ENCODE peak calls at places on chromosomes 2 and 18, in seven cellular contexts. One of them, this sample, is unnamed.

GRCh38 chr2:168034586-168034985 is 212.8 kb downstream of the STK39 start:
- DNase-seq in fibroblast of pulmonary artery: no peak
- DNase-seq in cardiac fibroblast: no peak
- DNase-seq in left ventricle myocardium inferior: no peak
- DNase-seq in GM12865: no peak
- DNase-seq in activated CD8-positive, alpha-beta T cell treated with anti-CD3 and anti-CD28 coated beads for 36 hours: no peak
- DNase-seq in OCI-LY7: no peak
- DNase-seq in this sample: no peak

GRCh38 chr2:55146266-55146665 is 85.8 kb downstream of the CLHC1 start:
- DNase-seq in fibroblast of pulmonary artery: no peak
- DNase-seq in cardiac fibroblast: no peak
- DNase-seq in left ventricle myocardium inferior: no peak
- DNase-seq in GM12865: no peak
- DNase-seq in activated CD8-positive, alpha-beta T cell treated with anti-CD3 and anti-CD28 coated beads for 36 hours: no peak
- DNase-seq in OCI-LY7: no peak
- DNase-seq in this sample: no peak

GRCh38 chr2:17076535-17076934 is 410.9 kb upstream of the CYRIA start:
- DNase-seq in fibroblast of pulmonary artery: no peak
- DNase-seq in cardiac fibroblast: no peak
- DNase-seq in left ventricle myocardium inferior: no peak
- DNase-seq in GM12865: no peak
- DNase-seq in activated CD8-positive, alpha-beta T cell treated with anti-CD3 and anti-CD28 coated beads for 36 hours: no peak
- DNase-seq in OCI-LY7: no peak
- DNase-seq in this sample: no peak

GRCh38 chr18:79567481-79568147 is 112.0 kb upstream of the CTDP1 start:
- DNase-seq in fibroblast of pulmonary artery: peak; percentile 93
- DNase-seq in cardiac fibroblast: peak; percentile 91
- DNase-seq in left ventricle myocardium inferior: peak; percentile 71
- DNase-seq in GM12865: no peak
- DNase-seq in activated CD8-positive, alpha-beta T cell treated with anti-CD3 and anti-CD28 coated beads for 36 hours: no peak
- DNase-seq in OCI-LY7: no peak
- DNase-seq in this sample: no peak

GRCh38 chr2:239155806-239156480 is 244.9 kb downstream of the HDAC4 start:
- DNase-seq in fibroblast of pulmonary artery: no peak
- DNase-seq in cardiac fibroblast: no peak
- DNase-seq in left ventricle myocardium inferior: peak; percentile 0
- DNase-seq in GM12865: no peak
- DNase-seq in activated CD8-positive, alpha-beta T cell treated with anti-CD3 and anti-CD28 coated beads for 36 hours: no peak
- DNase-seq in OCI-LY7: no peak
- DNase-seq in this sample: no peak

GRCh38 chr2:120656273-120656960 is 79.3 kb upstream of the GLI2 start:
- DNase-seq in fibroblast of pulmonary artery: no peak
- DNase-seq in cardiac fibroblast: no peak
- DNase-seq in left ventricle myocardium inferior: no peak
- DNase-seq in GM12865: no peak
- DNase-seq in activated CD8-positive, alpha-beta T cell treated with anti-CD3 and anti-CD28 coated beads for 36 hours: no peak
- DNase-seq in OCI-LY7: no peak
- DNase-seq in this sample: no peak

GRCh38 chr2:10294077-10294476 is 8.6 kb upstream of the HPCAL1 start:
- DNase-seq in fibroblast of pulmonary artery: no peak
- DNase-seq in cardiac fibroblast: no peak
- DNase-seq in left ventricle myocardium inferior: no peak
- DNase-seq in GM12865: no peak
- DNase-seq in activated CD8-positive, alpha-beta T cell treated with anti-CD3 and anti-CD28 coated beads for 36 hours: no peak
- DNase-seq in OCI-LY7: no peak
- DNase-seq in this sample: no peak

GRCh38 chr2:128714285-128714684 is 395.6 kb upstream of the HS6ST1 start:
- DNase-seq in fibroblast of pulmonary artery: no peak
- DNase-seq in cardiac fibroblast: no peak
- DNase-seq in left ventricle myocardium inferior: no peak
- DNase-seq in GM12865: no peak
- DNase-seq in activated CD8-positive, alpha-beta T cell treated with anti-CD3 and anti-CD28 coated beads for 36 hours: no peak
- DNase-seq in OCI-LY7: no peak
- DNase-seq in this sample: no peak

GRCh38 chr2:146927080-146927714 is 917.6 kb upstream of the ACVR2A start:
- DNase-seq in fibroblast of pulmonary artery: peak; percentile 86
- DNase-seq in cardiac fibroblast: peak; percentile 89
- DNase-seq in left ventricle myocardium inferior: no peak
- DNase-seq in GM12865: peak; percentile 60
- DNase-seq in activated CD8-positive, alpha-beta T cell treated with anti-CD3 and anti-CD28 coated beads for 36 hours: no peak
- DNase-seq in OCI-LY7: peak; percentile 0
- DNase-seq in this sample: peak; percentile 9

GRCh38 chr18:75393721-75394120 is 33.8 kb downstream of the SMIM21 start:
- DNase-seq in fibroblast of pulmonary artery: no peak
- DNase-seq in cardiac fibroblast: no peak
- DNase-seq in left ventricle myocardium inferior: no peak
- DNase-seq in GM12865: no peak
- DNase-seq in activated CD8-positive, alpha-beta T cell treated with anti-CD3 and anti-CD28 coated beads for 36 hours: no peak
- DNase-seq in OCI-LY7: no peak
- DNase-seq in this sample: no peak

GRCh38 chr18:23722646-23723045 is 33.4 kb downstream of the LAMA3 start:
- DNase-seq in fibroblast of pulmonary artery: peak; percentile 39
- DNase-seq in cardiac fibroblast: peak; percentile 52
- DNase-seq in left ventricle myocardium inferior: no peak
- DNase-seq in GM12865: no peak
- DNase-seq in activated CD8-positive, alpha-beta T cell treated with anti-CD3 and anti-CD28 coated beads for 36 hours: no peak
- DNase-seq in OCI-LY7: no peak
- DNase-seq in this sample: no peak

GRCh38 chr2:170492010-170492409 is 223.1 kb upstream of the SP5 start:
- DNase-seq in fibroblast of pulmonary artery: no peak
- DNase-seq in cardiac fibroblast: no peak
- DNase-seq in left ventricle myocardium inferior: no peak
- DNase-seq in GM12865: no peak
- DNase-seq in activated CD8-positive, alpha-beta T cell treated with anti-CD3 and anti-CD28 coated beads for 36 hours: no peak
- DNase-seq in OCI-LY7: no peak
- DNase-seq in this sample: no peak

GRCh38 chr2:219023045-219023605 is 18.2 kb downstream of the CFAP65 start:
- DNase-seq in fibroblast of pulmonary artery: no peak
- DNase-seq in cardiac fibroblast: no peak
- DNase-seq in left ventricle myocardium inferior: no peak
- DNase-seq in GM12865: no peak
- DNase-seq in activated CD8-positive, alpha-beta T cell treated with anti-CD3 and anti-CD28 coated beads for 36 hours: no peak
- DNase-seq in OCI-LY7: no peak
- DNase-seq in this sample: no peak

GRCh38 chr2:173545364-173545734 is 190.7 kb downstream of the CDCA7 start:
- DNase-seq in fibroblast of pulmonary artery: no peak
- DNase-seq in cardiac fibroblast: no peak
- DNase-seq in left ventricle myocardium inferior: no peak
- DNase-seq in GM12865: peak; percentile 5
- DNase-seq in activated CD8-positive, alpha-beta T cell treated with anti-CD3 and anti-CD28 coated beads for 36 hours: peak; percentile 28
- DNase-seq in OCI-LY7: no peak
- DNase-seq in this sample: no peak

GRCh38 chr2:12203528-12203927 is 457.1 kb downstream of the LPIN1 start:
- DNase-seq in fibroblast of pulmonary artery: no peak
- DNase-seq in cardiac fibroblast: no peak
- DNase-seq in left ventricle myocardium inferior: no peak
- DNase-seq in GM12865: no peak
- DNase-seq in activated CD8-positive, alpha-beta T cell treated with anti-CD3 and anti-CD28 coated beads for 36 hours: no peak
- DNase-seq in OCI-LY7: no peak
- DNase-seq in this sample: no peak

GRCh38 chr2:234245945-234246344 is 195.4 kb downstream of the SPP2 start:
- DNase-seq in fibroblast of pulmonary artery: peak; percentile 83
- DNase-seq in cardiac fibroblast: peak; percentile 68
- DNase-seq in left ventricle myocardium inferior: no peak
- DNase-seq in GM12865: no peak
- DNase-seq in activated CD8-positive, alpha-beta T cell treated with anti-CD3 and anti-CD28 coated beads for 36 hours: no peak
- DNase-seq in OCI-LY7: no peak
- DNase-seq in this sample: no peak

GRCh38 chr2:181374741-181375675 is 82.2 kb upstream of the ITGA4 start:
- DNase-seq in fibroblast of pulmonary artery: no peak
- DNase-seq in cardiac fibroblast: no peak
- DNase-seq in left ventricle myocardium inferior: no peak
- DNase-seq in GM12865: peak; percentile 60
- DNase-seq in activated CD8-positive, alpha-beta T cell treated with anti-CD3 and anti-CD28 coated beads for 36 hours: no peak
- DNase-seq in OCI-LY7: no peak
- DNase-seq in this sample: peak; percentile 21

GRCh38 chr2:162091325-162092007 is 17.5 kb upstream of the DPP4 start:
- DNase-seq in fibroblast of pulmonary artery: no peak
- DNase-seq in cardiac fibroblast: no peak
- DNase-seq in left ventricle myocardium inferior: no peak
- DNase-seq in GM12865: no peak
- DNase-seq in activated CD8-positive, alpha-beta T cell treated with anti-CD3 and anti-CD28 coated beads for 36 hours: peak; percentile 34
- DNase-seq in OCI-LY7: no peak
- DNase-seq in this sample: no peak

GRCh38 chr18:41162781-41163180 is 792.3 kb upstream of the PIK3C3 start:
- DNase-seq in fibroblast of pulmonary artery: peak; percentile 18
- DNase-seq in cardiac fibroblast: peak; percentile 1
- DNase-seq in left ventricle myocardium inferior: no peak
- DNase-seq in GM12865: no peak
- DNase-seq in activated CD8-positive, alpha-beta T cell treated with anti-CD3 and anti-CD28 coated beads for 36 hours: no peak
- DNase-seq in OCI-LY7: no peak
- DNase-seq in this sample: no peak

GRCh38 chr2:43718530-43719124 is 42.4 kb upstream of the C1GALT1C1L start:
- DNase-seq in fibroblast of pulmonary artery: no peak
- DNase-seq in cardiac fibroblast: no peak
- DNase-seq in left ventricle myocardium inferior: no peak
- DNase-seq in GM12865: peak; percentile 61
- DNase-seq in activated CD8-positive, alpha-beta T cell treated with anti-CD3 and anti-CD28 coated beads for 36 hours: no peak
- DNase-seq in OCI-LY7: peak; percentile 4
- DNase-seq in this sample: no peak

GRCh38 chr2:223764796-223765195 is 72.6 kb downstream of the AP1S3 start:
- DNase-seq in fibroblast of pulmonary artery: no peak
- DNase-seq in cardiac fibroblast: no peak
- DNase-seq in left ventricle myocardium inferior: no peak
- DNase-seq in GM12865: no peak
- DNase-seq in activated CD8-positive, alpha-beta T cell treated with anti-CD3 and anti-CD28 coated beads for 36 hours: no peak
- DNase-seq in OCI-LY7: no peak
- DNase-seq in this sample: no peak

GRCh38 chr2:223759569-223760430 is 77.6 kb downstream of the AP1S3 start:
- DNase-seq in fibroblast of pulmonary artery: peak; percentile 47
- DNase-seq in cardiac fibroblast: peak; percentile 35
- DNase-seq in left ventricle myocardium inferior: no peak
- DNase-seq in GM12865: no peak
- DNase-seq in activated CD8-positive, alpha-beta T cell treated with anti-CD3 and anti-CD28 coated beads for 36 hours: no peak
- DNase-seq in OCI-LY7: no peak
- DNase-seq in this sample: no peak

GRCh38 chr2:223762853-223763252 is 74.5 kb downstream of the AP1S3 start:
- DNase-seq in fibroblast of pulmonary artery: peak; percentile 29
- DNase-seq in cardiac fibroblast: peak; percentile 54
- DNase-seq in left ventricle myocardium inferior: no peak
- DNase-seq in GM12865: peak; percentile 23
- DNase-seq in activated CD8-positive, alpha-beta T cell treated with anti-CD3 and anti-CD28 coated beads for 36 hours: no peak
- DNase-seq in OCI-LY7: no peak
- DNase-seq in this sample: no peak

GRCh38 chr2:223758131-223758840 is 79.1 kb downstream of the AP1S3 start:
- DNase-seq in fibroblast of pulmonary artery: no peak
- DNase-seq in cardiac fibroblast: no peak
- DNase-seq in left ventricle myocardium inferior: no peak
- DNase-seq in GM12865: no peak
- DNase-seq in activated CD8-positive, alpha-beta T cell treated with anti-CD3 and anti-CD28 coated beads for 36 hours: no peak
- DNase-seq in OCI-LY7: no peak
- DNase-seq in this sample: no peak

GRCh38 chr2:223760838-223761502 is 76.4 kb downstream of the AP1S3 start:
- DNase-seq in fibroblast of pulmonary artery: peak; percentile 68
- DNase-seq in cardiac fibroblast: peak; percentile 57
- DNase-seq in left ventricle myocardium inferior: no peak
- DNase-seq in GM12865: peak; percentile 72
- DNase-seq in activated CD8-positive, alpha-beta T cell treated with anti-CD3 and anti-CD28 coated beads for 36 hours: peak; percentile 82
- DNase-seq in OCI-LY7: peak; percentile 56
- DNase-seq in this sample: peak; percentile 27
- TF ChIP-seq CTCF in fibroblast of pulmonary artery: peak; percentile 14
- TF ChIP-seq CTCF in cardiac fibroblast: no peak
- TF ChIP-seq CTCF in left ventricle myocardium inferior: no peak
- TF ChIP-seq CTCF in GM12865: peak; percentile 38
- TF ChIP-seq CTCF in activated CD8-positive, alpha-beta T cell treated with anti-CD3 and anti-CD28 coated beads for 36 hours: no peak
- TF ChIP-seq CTCF in OCI-LY7: peak; percentile 62
- TF ChIP-seq CTCF in this sample: no peak

DNA sequence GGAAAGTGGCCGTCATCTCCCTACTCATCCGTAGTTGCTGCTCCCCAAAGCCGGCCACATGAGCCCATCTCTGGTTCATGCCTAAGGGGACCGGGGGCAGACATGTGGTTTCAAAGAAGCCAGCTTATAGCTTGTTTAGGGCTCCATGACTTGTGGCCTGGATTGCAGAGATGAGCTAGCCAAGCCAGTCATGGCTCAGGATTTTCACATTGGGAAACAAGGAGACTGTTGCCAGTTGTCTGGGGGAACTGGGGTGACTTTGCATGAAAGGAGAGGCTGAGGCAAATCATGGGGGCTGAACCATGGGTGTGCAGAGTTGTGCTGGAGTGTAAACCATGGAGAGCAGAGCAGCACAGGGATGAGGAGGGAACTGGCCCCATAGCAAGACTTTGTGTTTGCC is 183.0 kb upstream of the APCDD1 start:
- DNase-seq in fibroblast of pulmonary artery: no peak
- DNase-seq in cardiac fibroblast: peak; percentile 47
- DNase-seq in left ventricle myocardium inferior: no peak
- DNase-seq in GM12865: no peak
- DNase-seq in activated CD8-positive, alpha-beta T cell treated with anti-CD3 and anti-CD28 coated beads for 36 hours: no peak
- DNase-seq in OCI-LY7: no peak
- DNase-seq in this sample: no peak
- TF ChIP-seq CTCF in fibroblast of pulmonary artery: no peak
- TF ChIP-seq CTCF in cardiac fibroblast: no peak
- TF ChIP-seq CTCF in left ventricle myocardium inferior: no peak
- TF ChIP-seq CTCF in GM12865: no peak
- TF ChIP-seq CTCF in activated CD8-positive, alpha-beta T cell treated with anti-CD3 and anti-CD28 coated beads for 36 hours: no peak
- TF ChIP-seq CTCF in OCI-LY7: no peak
- TF ChIP-seq CTCF in this sample: no peak

DNA sequence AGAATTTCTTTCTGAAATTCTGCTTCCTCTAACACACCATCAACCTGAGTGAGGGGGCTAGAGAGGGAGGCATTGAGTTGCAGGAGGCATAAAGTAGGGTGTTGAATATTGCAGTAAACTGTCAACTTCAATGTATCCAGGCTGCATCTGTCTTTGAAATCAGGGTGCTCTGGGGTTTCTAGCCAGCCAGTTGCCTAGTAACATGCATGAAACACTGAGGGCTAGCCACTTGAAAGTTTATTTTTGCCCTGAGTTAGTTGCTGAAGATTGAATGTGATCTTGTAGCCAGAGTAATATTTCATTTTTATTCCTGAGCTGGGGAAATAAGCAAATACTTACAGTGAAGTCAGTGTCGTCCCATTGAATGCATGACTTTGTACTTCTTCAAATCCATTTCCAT is 41.9 kb downstream of the LHCGR start:
- DNase-seq in fibroblast of pulmonary artery: no peak
- DNase-seq in cardiac fibroblast: no peak
- DNase-seq in left ventricle myocardium inferior: no peak
- DNase-seq in GM12865: no peak
- DNase-seq in activated CD8-positive, alpha-beta T cell treated with anti-CD3 and anti-CD28 coated beads for 36 hours: no peak
- DNase-seq in OCI-LY7: no peak
- DNase-seq in this sample: no peak
- TF ChIP-seq CTCF in fibroblast of pulmonary artery: no peak
- TF ChIP-seq CTCF in cardiac fibroblast: no peak
- TF ChIP-seq CTCF in left ventricle myocardium inferior: no peak
- TF ChIP-seq CTCF in GM12865: no peak
- TF ChIP-seq CTCF in activated CD8-positive, alpha-beta T cell treated with anti-CD3 and anti-CD28 coated beads for 36 hours: no peak
- TF ChIP-seq CTCF in OCI-LY7: no peak
- TF ChIP-seq CTCF in this sample: no peak

GRCh38 chr2:144780983-144781382 is 261.1 kb upstream of the ZEB2 start:
- DNase-seq in fibroblast of pulmonary artery: no peak
- DNase-seq in cardiac fibroblast: peak; percentile 17
- DNase-seq in left ventricle myocardium inferior: no peak
- DNase-seq in GM12865: no peak
- DNase-seq in activated CD8-positive, alpha-beta T cell treated with anti-CD3 and anti-CD28 coated beads for 36 hours: no peak
- DNase-seq in OCI-LY7: no peak
- DNase-seq in this sample: no peak
- TF ChIP-seq CTCF in fibroblast of pulmonary artery: no peak
- TF ChIP-seq CTCF in cardiac fibroblast: no peak
- TF ChIP-seq CTCF in left ventricle myocardium inferior: no peak
- TF ChIP-seq CTCF in GM12865: no peak
- TF ChIP-seq CTCF in activated CD8-positive, alpha-beta T cell treated with anti-CD3 and anti-CD28 coated beads for 36 hours: no peak
- TF ChIP-seq CTCF in OCI-LY7: no peak
- TF ChIP-seq CTCF in this sample: no peak

This sample was measured in GM20000.